ENCODE peak calls at places on chromosomes 2 and 18, in four cellular contexts. D is ovary, K is IMR-90, M is GM23338. I is an unnamed sample. For H3K4me1, the result is how much of the 10 kb centered on the place peaks cover.

GRCh38 chr18:58230438-58231179 is 186.6 kb downstream of the NEDD4L start:
- DNase-seq in D (no peak), K (peak), M (no peak), I (no peak)

GRCh38 chr2:10538224-10538894 is 90.2 kb upstream of the ODC1 start:
- DNase-seq in D (no peak), K (peak), M (no peak), I (no peak)

GRCh38 chr2:33214436-33214835 is 262.0 kb upstream of the RASGRP3 start:
- DNase-seq in D (no peak), K (peak), M (no peak), I (no peak)

GRCh38 chr2:200306719-200306968 is 151 bp downstream of the SPATS2L start:
- DNase-seq in D (no peak), K (no peak), M (no peak), I (no peak)

GRCh38 chr2:12881952-12882351 is 165.2 kb downstream of the TRIB2 start:
- DNase-seq in D (no peak), K (no peak), M (peak), I (no peak)

GRCh38 chr2:64359892-64360657 is 93.9 kb upstream of the LGALSL start:
- DNase-seq in D (peak), K (peak), M (peak), I (peak)

GRCh38 chr2:66024396-66024795 is 410.5 kb upstream of the MEIS1 start:
- DNase-seq in D (no peak), K (no peak), M (peak), I (no peak)

GRCh38 chr2:229794636-229795035 is 80.3 kb upstream of the DNER start:
- DNase-seq in D (no peak), K (no peak), M (no peak), I (no peak)

GRCh38 chr2:178756843-178757242 is 50.4 kb downstream of the TTN start:
- DNase-seq in D (no peak), K (peak), M (no peak), I (no peak)

GRCh38 chr2:108949316-108950299 is 39.4 kb downstream of the EDAR start:
- DNase-seq in D (no peak), K (no peak), M (no peak), I (no peak)

GRCh38 chr2:65062843-65063242 is 6.6 kb downstream of the CEP68 start:
- DNase-seq in D (no peak), K (peak), M (no peak), I (no peak)

GRCh38 chr2:219219113-219219696 is 447 bp upstream of the ABCB6 start:
- DNase-seq in D (peak), K (no peak), M (peak), I (no peak)

GRCh38 chr18:8608795-8609673 is at the start of gene RAB12:
- DNase-seq in D (peak), K (peak), M (peak), I (peak)

GRCh38 chr18:59395226-59396175 is 36.4 kb upstream of the LMAN1 start:
- DNase-seq in D (no peak), K (no peak), M (peak), I (no peak)

GRCh38 chr2:9791711-9792110 is 51.6 kb upstream of the TAF1B start:
- DNase-seq in D (no peak), K (no peak), M (no peak), I (peak)

GRCh38 chr2:241986836-241987641 is 117.5 kb downstream of the RTP5 start:
- DNase-seq in D (no peak), K (peak), M (no peak), I (no peak)

GRCh38 chr2:28649481-28650260 is 102.0 kb upstream of the PPP1CB start:
- DNase-seq in D (no peak), K (peak), M (no peak), I (no peak)

GRCh38 chr18:12975488-12975887 is 15.7 kb upstream of the CEP192 start:
- DNase-seq in D (no peak), K (no peak), M (no peak), I (no peak)

GRCh38 chr2:108923736-108924443 is 65.1 kb downstream of the EDAR start:
- DNase-seq in D (no peak), K (no peak), M (no peak), I (no peak)

GRCh38 chr2:127630409-127631183 is 15.4 kb upstream of the GPR17 start:
- DNase-seq in D (no peak), K (no peak), M (no peak), I (no peak)

GRCh38 chr2:173271825-173272224 is 82.8 kb upstream of the CDCA7 start:
- DNase-seq in D (no peak), K (no peak), M (no peak), I (no peak)

GRCh38 chr18:49189772-49190171 is 239.0 kb upstream of the SMAD7 start:
- DNase-seq in D (no peak), K (no peak), M (no peak), I (no peak)

GRCh38 chr2:182668671-182669070 is 47.4 kb upstream of the DNAJC10 start:
- DNase-seq in D (no peak), K (peak), M (peak), I (no peak)

GRCh38 chr2:218471982-218472381 is 53.1 kb downstream of the VIL1 start:
- DNase-seq in D (no peak), K (no peak), M (no peak), I (no peak)

GRCh38 chr2:191217580-191217979 is 27.6 kb upstream of the MYO1B start:
- DNase-seq in D (no peak), K (peak), M (peak), I (no peak)

GRCh38 chr2:46798041-46798440 is 117.6 kb downstream of the MCFD2 start:
- DNase-seq in D (no peak), K (peak), M (no peak), I (no peak)
- H3K27ac ChIP-seq in D (no peak), K (no peak), M (no peak), I (no peak)

GRCh38 chr2:240557808-240558207 is at the start of gene ANKMY1:
- DNase-seq in D (peak), K (peak), M (peak), I (peak)

GRCh38 chr2:240560084-240560479 is at the start of gene DUSP28:
- DNase-seq in D (peak), K (peak), M (peak), I (peak)

GRCh38 chr2:240560480-240561324 is 545 bp downstream of the DUSP28 start:
- DNase-seq in D (peak), K (peak), M (peak), I (peak)

GRCh38 chr2:240558229-240558885 is 569 bp upstream of the ANKMY1 start:
- DNase-seq in D (no peak), K (no peak), M (peak), I (peak)

DNA sequence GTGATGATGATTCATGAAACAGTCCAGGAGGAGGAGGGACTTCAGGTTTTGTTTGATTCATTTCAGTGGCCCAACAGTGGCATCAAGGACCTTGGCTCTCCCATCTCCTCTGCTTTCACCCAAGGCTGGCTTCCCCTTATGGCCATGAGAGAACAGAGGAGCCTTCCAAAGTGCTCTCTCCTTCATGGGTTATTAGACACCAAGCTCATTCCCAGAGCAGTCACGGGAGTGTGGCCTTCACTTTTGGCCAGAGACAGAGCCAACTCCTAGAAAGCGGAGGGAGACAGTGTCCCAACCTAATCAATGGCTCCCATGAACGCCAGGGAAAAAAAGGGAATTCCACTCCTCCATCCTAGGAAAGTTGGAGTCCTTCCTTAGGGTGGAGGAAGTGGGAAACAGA is 886 bp upstream of the DUSP28 start:
- DNase-seq in D (peak), K (no peak), M (no peak), I (peak)
- H3K4me3 ChIP-seq in D (no peak), K (no peak), M (peak), I (no peak)

GRCh38 chr2:20135631-20136050 is 84.2 kb upstream of the LAPTM4A start:
- DNase-seq in D (peak), K (peak), M (peak), I (peak)
- H3K4me1 ChIP-seq in D (under half), K (under half), M (under half), I (under half)

GRCh38 chr2:84519332-84519957 is 3.1 kb downstream of the DNAH6 start:
- DNase-seq in D (no peak), K (no peak), M (no peak), I (no peak)
- H3K27ac ChIP-seq in D (no peak), K (no peak), M (no peak), I (no peak)

GRCh38 chr2:58540680-58541079 is 299.6 kb upstream of the FANCL start:
- DNase-seq in D (no peak), K (no peak), M (peak), I (no peak)
- H3K4me3 ChIP-seq in D (no peak), K (no peak), M (peak), I (no peak)

GRCh38 chr2:160300203-160300602 is 100.1 kb upstream of the ITGB6 start:
- DNase-seq in D (no peak), K (no peak), M (no peak), I (no peak)

GRCh38 chr2:160305081-160305750 is 105.1 kb upstream of the ITGB6 start:
- DNase-seq in D (no peak), K (peak), M (no peak), I (no peak)

GRCh38 chr2:160301420-160301819 is 101.3 kb upstream of the ITGB6 start:
- DNase-seq in D (no peak), K (peak), M (no peak), I (no peak)

GRCh38 chr2:160303527-160303926 is 103.5 kb upstream of the ITGB6 start:
- DNase-seq in D (no peak), K (no peak), M (no peak), I (no peak)

GRCh38 chr2:160303076-160303475 is 103.0 kb upstream of the ITGB6 start:
- DNase-seq in D (no peak), K (no peak), M (no peak), I (no peak)
- H3K4me1 ChIP-seq in D (under half), K (under half), M (under half), I (under half)

GRCh38 chr2:70047406-70048033 is 39.8 kb upstream of the PCBP1 start:
- DNase-seq in D (no peak), K (no peak), M (no peak), I (no peak)

GRCh38 chr2:70046534-70046933 is 40.7 kb upstream of the PCBP1 start:
- DNase-seq in D (no peak), K (no peak), M (no peak), I (no peak)

GRCh38 chr2:70044290-70045040 is 42.8 kb upstream of the PCBP1 start:
- DNase-seq in D (no peak), K (no peak), M (no peak), I (no peak)

GRCh38 chr2:70043252-70043875 is 43.9 kb upstream of the PCBP1 start:
- DNase-seq in D (no peak), K (no peak), M (no peak), I (peak)

DNA sequence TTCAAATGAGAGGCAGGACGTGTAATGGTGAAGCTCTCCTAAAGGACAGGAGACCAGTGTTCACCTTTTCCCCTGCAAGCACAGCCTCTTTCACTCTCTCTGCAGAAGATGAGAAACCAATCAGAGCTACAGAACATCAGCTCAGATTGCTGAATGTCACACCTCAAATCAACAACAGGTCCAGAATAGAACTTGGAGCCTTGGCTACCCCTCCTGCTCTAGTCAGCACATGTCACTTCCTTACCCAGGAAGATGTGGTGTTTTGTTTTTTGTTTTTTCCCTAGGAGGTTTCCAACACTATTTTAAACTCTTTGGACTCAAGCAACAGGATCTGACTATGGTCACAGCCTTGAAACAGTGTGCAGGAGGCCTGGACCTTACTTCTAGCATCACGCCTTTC is 41.3 kb upstream of the PCBP1 start:
- DNase-seq in D (no peak), K (no peak), M (no peak), I (no peak)
- H3K27ac ChIP-seq in D (no peak), K (no peak), M (peak), I (no peak)

GRCh38 chr2:104860141-104860790 is 6.4 kb downstream of the POU3F3 start:
- DNase-seq in D (no peak), K (no peak), M (peak), I (no peak)

GRCh38 chr2:104858325-104858978 is 4.5 kb downstream of the POU3F3 start:
- DNase-seq in D (no peak), K (no peak), M (no peak), I (no peak)

GRCh38 chr2:104857262-104858221 is 3.6 kb downstream of the POU3F3 start:
- DNase-seq in D (no peak), K (no peak), M (peak), I (no peak)

GRCh38 chr2:104861295-104862060 is 7.6 kb downstream of the POU3F3 start:
- DNase-seq in D (no peak), K (no peak), M (peak), I (no peak)

GRCh38 chr2:104859310-104860130 is 5.6 kb downstream of the POU3F3 start:
- DNase-seq in D (no peak), K (no peak), M (peak), I (no peak)
- H3K4me3 ChIP-seq in D (no peak), K (no peak), M (no peak), I (no peak)

GRCh38 chr2:41937921-41938708 is 109.7 kb upstream of the PKDCC start:
- DNase-seq in D (peak), K (peak), M (peak), I (no peak)
- H3K4me1 ChIP-seq in D (under half), K (under half), M (under half), I (under half)

DNA sequence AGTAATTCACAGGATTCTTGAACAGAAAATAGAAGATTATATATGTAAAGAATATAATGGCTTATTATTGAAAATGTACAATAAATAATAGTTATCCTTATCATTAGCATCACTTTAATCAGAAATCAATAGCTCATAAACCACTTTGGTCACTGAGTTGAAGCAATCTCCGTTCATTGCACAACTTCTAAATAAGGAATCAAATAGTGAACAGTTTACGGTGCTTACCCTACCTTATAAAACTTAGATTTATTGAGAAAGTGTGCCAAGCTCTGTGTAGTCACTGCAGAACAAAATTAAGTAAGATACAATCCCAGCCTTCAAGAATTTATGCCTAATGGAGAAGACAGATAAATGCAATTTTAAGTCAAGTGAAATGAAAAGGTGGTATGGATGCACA is 6.7 kb downstream of the VSNL1 start:
- DNase-seq in D (no peak), K (no peak), M (no peak), I (no peak)
- H3K27ac ChIP-seq in D (no peak), K (no peak), M (no peak), I (no peak)